ENCODE peak calls at places on chromosomes 3 and 15, in nine cellular contexts. Z is WTC11; P is endothelial cell; J is NCI-H1436 treated with DMSO at 0.1 percent for 48 hours; U is activated CD8-positive, alpha-beta T cell treated with anti-CD3 and anti-CD28 coated beads, Interleukin-2, amount 10 ng/mL, durations not matched to agents 7 days and 5 days; L is NCI-H460; N is HL-60; C is posterior vena cava; X is cardiac septum. Q is an unnamed sample.

GRCh38 chr15:72127724-72128322 is 9.6 kb downstream of the SENP8 start:
- DNase-seq in Z (no peak), P (no peak), J (no peak), U (no peak), L (no peak), N (no peak), C (no peak), X (no peak), Q (no peak)

GRCh38 chr15:85646538-85647091 is 148.1 kb downstream of the KLHL25 start:
- DNase-seq in Z (no peak), P (no peak), J (no peak), U (peak; percentile 61), L (no peak), N (no peak), C (no peak), X (no peak), Q (no peak)

GRCh38 chr15:74709011-74709410 is 13.2 kb upstream of the EDC3 start:
- DNase-seq in Z (no peak), P (no peak), J (no peak), U (no peak), L (no peak), N (no peak), C (no peak), X (no peak), Q (no peak)

GRCh38 chr3:49567406-49567805 is 13.1 kb downstream of the BSN start:
- DNase-seq in Z (no peak), P (no peak), J (no peak), U (no peak), L (no peak), N (no peak), C (no peak), X (no peak), Q (no peak)

GRCh38 chr15:58760385-58761009 is 10.6 kb upstream of the MINDY2 start:
- DNase-seq in Z (no peak), P (peak; percentile 17), J (no peak), U (no peak), L (no peak), N (no peak), C (no peak), X (no peak), Q (no peak)

GRCh38 chr3:139198929-139199328 is 144.9 kb upstream of the MRPS22 start:
- DNase-seq in Z (no peak), P (no peak), J (no peak), U (no peak), L (no peak), N (no peak), C (no peak), X (no peak), Q (no peak)

GRCh38 chr15:51401872-51402517 is 60.5 kb downstream of the GLDN start:
- DNase-seq in Z (peak; percentile 76), P (peak; percentile 70), J (no peak), U (no peak), L (no peak), N (peak; percentile 35), C (peak; percentile 85), X (peak; percentile 84), Q (peak; percentile 40)

GRCh38 chr3:132180337-132180791 is 136.8 kb upstream of the ACP3 start:
- DNase-seq in Z (no peak), P (peak; percentile 31), J (peak; percentile 72), U (no peak), L (peak; percentile 60), N (no peak), C (no peak), X (no peak), Q (no peak)

GRCh38 chr3:2921903-2922302 is 188.3 kb downstream of the IL5RA start:
- DNase-seq in Z (no peak), P (no peak), J (no peak), U (no peak), L (peak; percentile 20), N (no peak), C (no peak), X (no peak), Q (no peak)

GRCh38 chr3:88137836-88138235 is 11.9 kb upstream of the C3orf38 start:
- DNase-seq in Z (no peak), P (no peak), J (no peak), U (no peak), L (no peak), N (no peak), C (no peak), X (no peak), Q (no peak)

GRCh38 chr3:143016321-143016972 is 15.1 kb downstream of the U2SURP start:
- DNase-seq in Z (no peak), P (no peak), J (no peak), U (no peak), L (no peak), N (no peak), C (no peak), X (no peak), Q (no peak)

GRCh38 chr3:38576131-38577088 is 73.1 kb downstream of the SCN5A start:
- DNase-seq in Z (no peak), P (no peak), J (no peak), U (peak; percentile 13), L (no peak), N (no peak), C (no peak), X (peak; percentile 69), Q (no peak)

GRCh38 chr3:49412632-49413337 is 562 bp downstream of the TCTA start:
- DNase-seq in Z (no peak), P (no peak), J (no peak), U (no peak), L (no peak), N (no peak), C (no peak), X (no peak), Q (no peak)

GRCh38 chr3:161420746-161421145 is 49.4 kb upstream of the SPTSSB start:
- DNase-seq in Z (peak; percentile 30), P (peak; percentile 16), J (no peak), U (no peak), L (peak; percentile 29), N (no peak), C (no peak), X (no peak), Q (no peak)

GRCh38 chr3:48039487-48040190 is 23.4 kb upstream of the MAP4 start:
- DNase-seq in Z (no peak), P (no peak), J (no peak), U (no peak), L (peak; percentile 25), N (no peak), C (no peak), X (no peak), Q (no peak)

GRCh38 chr3:116517308-116517707 is 72.0 kb upstream of the LSAMP start:
- DNase-seq in Z (no peak), P (no peak), J (no peak), U (no peak), L (no peak), N (no peak), C (no peak), X (no peak), Q (no peak)

GRCh38 chr3:171971919-171972526 is 67.4 kb upstream of the FNDC3B start:
- DNase-seq in Z (no peak), P (no peak), J (no peak), U (no peak), L (no peak), N (no peak), C (no peak), X (no peak), Q (no peak)

Q was measured in dorsolateral prefrontal cortex.